ENCODE peak calls at places on chromosomes 6 and 20, in four cellular contexts. J, Y, F and O are unnamed samples.

GRCh38 chr6:158284340-158285210 is 27.7 kb upstream of the TULP4 start:
- DNase-seq in Y (no peak), J (no peak), F (peak; percentile 83), O (no peak)

GRCh38 chr6:84579404-84579803 is 185.0 kb downstream of the TBX18 start:
- DNase-seq in Y (no peak), J (no peak), F (no peak), O (no peak)

GRCh38 chr6:42899871-42900270 is 16.0 kb upstream of the PTCRA start:
- DNase-seq in Y (no peak), J (no peak), F (no peak), O (no peak)

GRCh38 chr20:60984666-60985065 is 267.4 kb upstream of the CDH4 start:
- DNase-seq in F (no peak), Y (no peak), J (no peak), O (no peak)

GRCh38 chr6:24329022-24329421 is 28.8 kb downstream of the DCDC2 start:
- DNase-seq in Y (no peak), F (peak; percentile 48), J (no peak), O (no peak)

GRCh38 chr6:117448011-117448410 is 22.3 kb upstream of the ROS1 start:
- DNase-seq in F (peak; percentile 20), J (no peak), Y (no peak), O (no peak)

GRCh38 chr6:89148016-89148750 is 2.3 kb downstream of the PM20D2 start:
- DNase-seq in J (no peak), F (peak; percentile 36), Y (no peak), O (no peak)

GRCh38 chr6:113833537-113833936 is 23.6 kb upstream of the MARCKS start:
- DNase-seq in J (no peak), F (peak; percentile 86), Y (no peak), O (no peak)

GRCh38 chr20:19495905-19496703 is 262.0 kb upstream of the RIN2 start:
- DNase-seq in F (peak; percentile 85), J (no peak), Y (no peak), O (no peak)

GRCh38 chr20:13119583-13119982 is 101.5 kb upstream of the ISM1 start:
- DNase-seq in F (peak; percentile 66), Y (peak; percentile 43), J (no peak), O (no peak)

GRCh38 chr20:37327748-37328147 is 18.2 kb upstream of the SRC start:
- DNase-seq in J (peak; percentile 75), F (peak; percentile 92), Y (no peak), O (no peak)

GRCh38 chr6:150028799-150029198 is 3.5 kb upstream of the RAET1L start:
- DNase-seq in F (no peak), Y (no peak), J (no peak), O (no peak)

GRCh38 chr6:156747715-156748114 is 29.5 kb upstream of the ARID1B start:
- DNase-seq in Y (no peak), J (no peak), F (no peak), O (no peak)

GRCh38 chr6:122580731-122581130 is 29.5 kb upstream of the PKIB start:
- DNase-seq in Y (no peak), J (no peak), F (peak; percentile 2), O (no peak)

GRCh38 chr6:15508363-15509330 is 154.2 kb downstream of the DTNBP1 start:
- DNase-seq in F (no peak), Y (no peak), J (no peak), O (no peak)

GRCh38 chr6:130366011-130366963 is at the start of gene TMEM200A:
- DNase-seq in J (no peak), Y (no peak), F (peak; percentile 83), O (peak; percentile 13)

GRCh38 chr6:105087571-105088211 is 92.1 kb downstream of the POPDC3 start:
- DNase-seq in J (no peak), F (peak; percentile 72), Y (peak; percentile 11), O (peak; percentile 6)

GRCh38 chr6:33073431-33073871 is at the start of gene HLA-DPA1:
- DNase-seq in F (peak; percentile 62), Y (peak; percentile 22), J (no peak), O (no peak)

GRCh38 chr6:3804981-3805380 is 44.2 kb upstream of the FAM50B start:
- DNase-seq in Y (no peak), J (no peak), F (peak; percentile 42), O (no peak)

GRCh38 chr6:79894939-79895338 is 52.4 kb downstream of the ELOVL4 start:
- DNase-seq in Y (no peak), F (peak; percentile 45), J (no peak), O (no peak)

GRCh38 chr6:170073846-170074245 is 217.0 kb downstream of the DLL1 start:
- DNase-seq in J (no peak), F (no peak), Y (no peak), O (no peak)

GRCh38 chr6:93787841-93788240 is 368.5 kb upstream of the EPHA7 start:
- DNase-seq in J (no peak), Y (no peak), F (peak; percentile 60), O (no peak)

GRCh38 chr20:59004763-59005522 is 2.1 kb downstream of the CTSZ start:
- DNase-seq in J (peak; percentile 18), Y (peak; percentile 41), F (no peak), O (peak; percentile 13)

GRCh38 chr6:156017838-156018237 is 562.2 kb upstream of the NOX3 start:
- DNase-seq in Y (no peak), F (peak; percentile 15), J (no peak), O (no peak)

GRCh38 chr20:34240698-34241615 is at the start of gene ASIP:
- DNase-seq in Y (peak; percentile 35), J (no peak), F (no peak), O (no peak)

GRCh38 chr6:24197892-24198291 is 71.9 kb downstream of the NRSN1 start:
- DNase-seq in J (no peak), Y (no peak), F (no peak), O (no peak)

GRCh38 chr6:98769546-98769945 is 64.8 kb upstream of the POU3F2 start:
- DNase-seq in F (no peak), Y (no peak), J (no peak), O (no peak)

GRCh38 chr20:58133020-58133419 is 95.4 kb downstream of the ANKRD60 start:
- DNase-seq in J (no peak), Y (no peak), F (peak; percentile 36), O (no peak)

GRCh38 chr20:17969884-17970409 is 1.1 kb downstream of the MGME1 start:
- DNase-seq in Y (peak; percentile 4), J (no peak), F (peak; percentile 76), O (no peak)

GRCh38 chr20:40991181-40991889 is 37.3 kb upstream of the TOP1 start:
- DNase-seq in J (no peak), F (no peak), Y (peak; percentile 14), O (no peak)

GRCh38 chr6:52392944-52393343 is 27.2 kb upstream of the EFHC1 start:
- DNase-seq in Y (no peak), F (peak; percentile 85), J (no peak), O (no peak)

GRCh38 chr6:155219299-155219698 is 44.5 kb upstream of the CLDN20 start:
- DNase-seq in J (no peak), F (no peak), Y (no peak), O (no peak)

GRCh38 chr6:168676552-168677317 is 235.8 kb downstream of the SMOC2 start:
- DNase-seq in Y (no peak), F (no peak), J (no peak), O (no peak)

GRCh38 chr20:3082955-3083952 is 1.3 kb downstream of the AVP start:
- DNase-seq in Y (no peak), F (no peak), J (no peak), O (no peak)

GRCh38 chr20:3082306-3082951 is 2.1 kb downstream of the AVP start:
- DNase-seq in Y (no peak), J (no peak), F (peak; percentile 54), O (no peak)

GRCh38 chr20:3077618-3078134 is 6.3 kb downstream of the OXT start:
- DNase-seq in Y (peak; percentile 50), J (no peak), F (no peak), O (no peak)

GRCh38 chr20:3081641-3082040 is 2.9 kb downstream of the AVP start:
- DNase-seq in Y (no peak), J (no peak), F (no peak), O (no peak)

GRCh38 chr20:3080939-3081388 is 3.6 kb downstream of the AVP start:
- DNase-seq in F (peak; percentile 64), Y (no peak), J (peak; percentile 17), O (no peak)
- H3K36me3 ChIP-seq in F (no peaks in the 10 kb centered on the region), Y (no peaks in the 10 kb centered on the region), J (no peaks in the 10 kb centered on the region), O (no peaks in the 10 kb centered on the region)

GRCh38 chr20:1711266-1711665 is 53.7 kb upstream of the SIRPG start:
- DNase-seq in J (no peak), F (no peak), Y (no peak), O (no peak)

GRCh38 chr20:1707588-1708449 is 50.2 kb upstream of the SIRPG start:
- DNase-seq in J (no peak), Y (no peak), F (no peak), O (no peak)

GRCh38 chr20:1710484-1710883 is 52.9 kb upstream of the SIRPG start:
- DNase-seq in F (no peak), J (no peak), Y (no peak), O (no peak)

GRCh38 chr20:1712634-1713625 is 55.4 kb upstream of the SIRPG start:
- DNase-seq in F (peak; percentile 45), J (no peak), Y (no peak), O (no peak)

GRCh38 chr20:1711826-1712601 is 54.4 kb upstream of the SIRPG start:
- DNase-seq in J (no peak), F (no peak), Y (no peak), O (no peak)
- H3K4me3 ChIP-seq in J (no peak overlapping the region), F (no peak overlapping the region), Y (no peak overlapping the region), O (no peak overlapping the region)

GRCh38 chr20:53489528-53489927 is 104.1 kb downstream of the ZNF217 start:
- DNase-seq in J (no peak), F (no peak), Y (no peak), O (no peak)
- H3K36me3 ChIP-seq in J (no peaks in the 10 kb centered on the region), F (no peaks in the 10 kb centered on the region), Y (no peaks in the 10 kb centered on the region), O (no peaks in the 10 kb centered on the region)

GRCh38 chr6:97666889-97667288 is 383.9 kb upstream of the MMS22L start:
- DNase-seq in J (no peak), F (no peak), Y (no peak), O (no peak)

GRCh38 chr6:97665410-97665809 is 382.4 kb upstream of the MMS22L start:
- DNase-seq in F (no peak), J (no peak), Y (no peak), O (no peak)

GRCh38 chr6:97668716-97669115 is 385.7 kb upstream of the MMS22L start:
- DNase-seq in Y (no peak), F (no peak), J (no peak), O (no peak)

GRCh38 chr6:97674802-97675201 is 391.8 kb upstream of the MMS22L start:
- DNase-seq in F (peak; percentile 89), Y (no peak), J (no peak), O (no peak)

DNA sequence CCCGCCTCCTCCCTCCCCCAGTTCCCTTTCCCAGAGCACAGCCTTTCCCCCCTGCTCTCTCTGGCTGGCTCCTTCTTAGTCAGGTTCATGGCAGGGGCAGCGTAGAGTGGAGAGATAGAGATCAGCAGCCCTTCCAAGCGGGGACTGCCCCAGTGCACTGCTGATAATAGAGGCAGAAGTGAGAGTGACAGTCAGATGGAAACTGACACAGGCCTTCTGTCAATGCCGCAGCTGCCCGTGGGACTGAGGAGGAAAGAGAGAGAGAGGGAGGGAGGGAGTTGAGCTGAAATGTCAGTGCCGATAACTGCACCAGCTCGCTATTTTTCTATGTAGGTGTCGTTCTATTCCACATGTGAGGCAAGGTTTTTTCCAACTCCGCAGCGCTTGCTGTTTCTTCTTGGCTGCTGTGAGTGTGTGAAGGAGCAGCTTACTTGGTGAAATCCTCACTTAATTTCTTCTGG is 386.2 kb upstream of the MMS22L start:
- DNase-seq in Y (no peak), F (peak; percentile 46), J (no peak), O (no peak)
- H3K4me3 ChIP-seq in Y (no peak overlapping the region), F (peak overlapping the region; percentile 62), J (peak overlapping the region; percentile 14), O (no peak overlapping the region)

GRCh38 chr6:136831873-136832562 is 9.6 kb downstream of the PEX7 start:
- DNase-seq in Y (no peak), F (no peak), J (no peak), O (no peak)
- H3K36me3 ChIP-seq in Y (no peaks in the 10 kb centered on the region), F (peaks cover 20% of the 10 kb centered on the region), J (peaks cover 61% of the 10 kb centered on the region), O (peaks cover 25% of the 10 kb centered on the region)